ENCODE peak calls at places on chromosomes 12 and 14, in nine cellular contexts. One of them, this sample, is unnamed.

GRCh38 chr14:76936483-76936882 is 92.0 kb downstream of the IRF2BPL start:
- DNase-seq in Peyer's patch: no peak
- DNase-seq in brain microvascular endothelial cell: no peak
- DNase-seq in astrocyte of the spinal cord: peak
- DNase-seq in PC-3: no peak
- DNase-seq in osteocyte: no peak
- DNase-seq in transverse colon: peak
- DNase-seq in tibial artery: no peak
- DNase-seq in astrocyte: peak
- DNase-seq in this sample: no peak

GRCh38 chr12:126570571-126570970 is 1505.3 kb downstream of the AACS start:
- DNase-seq in brain microvascular endothelial cell: no peak
- DNase-seq in tibial artery: no peak
- DNase-seq in Peyer's patch: no peak
- DNase-seq in PC-3: no peak
- DNase-seq in astrocyte: no peak
- DNase-seq in osteocyte: no peak
- DNase-seq in astrocyte of the spinal cord: no peak
- DNase-seq in transverse colon: no peak
- DNase-seq in this sample: no peak

GRCh38 chr12:92363295-92364146 is 217.9 kb upstream of the BTG1 start:
- DNase-seq in osteocyte: no peak
- DNase-seq in transverse colon: peak
- DNase-seq in tibial artery: no peak
- DNase-seq in PC-3: no peak
- DNase-seq in astrocyte of the spinal cord: peak
- DNase-seq in Peyer's patch: peak
- DNase-seq in astrocyte: peak
- DNase-seq in brain microvascular endothelial cell: peak
- DNase-seq in this sample: peak

GRCh38 chr14:21723431-21724045 is 49.9 kb upstream of the OR4E1 start:
- DNase-seq in osteocyte: no peak
- DNase-seq in Peyer's patch: no peak
- DNase-seq in PC-3: peak
- DNase-seq in brain microvascular endothelial cell: no peak
- DNase-seq in astrocyte of the spinal cord: no peak
- DNase-seq in astrocyte: no peak
- DNase-seq in transverse colon: peak
- DNase-seq in tibial artery: no peak
- DNase-seq in this sample: no peak

GRCh38 chr14:64387232-64387737 is 868 bp upstream of the MTHFD1 start:
- DNase-seq in brain microvascular endothelial cell: peak
- DNase-seq in astrocyte: peak
- DNase-seq in astrocyte of the spinal cord: peak
- DNase-seq in Peyer's patch: no peak
- DNase-seq in transverse colon: no peak
- DNase-seq in osteocyte: no peak
- DNase-seq in PC-3: peak
- DNase-seq in tibial artery: no peak
- DNase-seq in this sample: no peak

GRCh38 chr12:77924703-77925102 is 94.0 kb downstream of the NAV3 start:
- DNase-seq in transverse colon: no peak
- DNase-seq in brain microvascular endothelial cell: peak
- DNase-seq in Peyer's patch: no peak
- DNase-seq in osteocyte: no peak
- DNase-seq in astrocyte of the spinal cord: peak
- DNase-seq in PC-3: no peak
- DNase-seq in astrocyte: peak
- DNase-seq in tibial artery: no peak
- DNase-seq in this sample: peak

GRCh38 chr14:89214221-89214965 is 202.6 kb downstream of the FOXN3 start:
- DNase-seq in brain microvascular endothelial cell: no peak
- DNase-seq in tibial artery: peak
- DNase-seq in transverse colon: peak
- DNase-seq in Peyer's patch: peak
- DNase-seq in astrocyte: no peak
- DNase-seq in osteocyte: no peak
- DNase-seq in PC-3: peak
- DNase-seq in astrocyte of the spinal cord: peak
- DNase-seq in this sample: no peak

GRCh38 chr12:65765436-65765813 is 58.9 kb upstream of the HMGA2 start:
- DNase-seq in brain microvascular endothelial cell: peak
- DNase-seq in osteocyte: no peak
- DNase-seq in Peyer's patch: no peak
- DNase-seq in astrocyte: peak
- DNase-seq in tibial artery: no peak
- DNase-seq in astrocyte of the spinal cord: peak
- DNase-seq in transverse colon: no peak
- DNase-seq in PC-3: peak
- DNase-seq in this sample: peak

GRCh38 chr12:7905071-7905470 is 30.9 kb downstream of the SLC2A3 start:
- DNase-seq in tibial artery: no peak
- DNase-seq in astrocyte of the spinal cord: peak
- DNase-seq in transverse colon: no peak
- DNase-seq in Peyer's patch: no peak
- DNase-seq in astrocyte: no peak
- DNase-seq in PC-3: peak
- DNase-seq in brain microvascular endothelial cell: no peak
- DNase-seq in osteocyte: no peak
- DNase-seq in this sample: no peak

GRCh38 chr14:59847711-59848110 is 22.9 kb downstream of the RTN1 start:
- DNase-seq in astrocyte: no peak
- DNase-seq in Peyer's patch: no peak
- DNase-seq in tibial artery: no peak
- DNase-seq in osteocyte: no peak
- DNase-seq in PC-3: no peak
- DNase-seq in transverse colon: no peak
- DNase-seq in astrocyte of the spinal cord: no peak
- DNase-seq in brain microvascular endothelial cell: no peak
- DNase-seq in this sample: no peak

GRCh38 chr12:57242329-57242690 is 8.7 kb downstream of the STAC3 start:
- DNase-seq in astrocyte of the spinal cord: no peak
- DNase-seq in Peyer's patch: peak
- DNase-seq in transverse colon: peak
- DNase-seq in osteocyte: no peak
- DNase-seq in tibial artery: peak
- DNase-seq in brain microvascular endothelial cell: no peak
- DNase-seq in astrocyte: no peak
- DNase-seq in PC-3: no peak
- DNase-seq in this sample: no peak

GRCh38 chr12:108442077-108442476 is 73.0 kb upstream of the FICD start:
- DNase-seq in osteocyte: no peak
- DNase-seq in transverse colon: no peak
- DNase-seq in astrocyte of the spinal cord: no peak
- DNase-seq in astrocyte: no peak
- DNase-seq in PC-3: no peak
- DNase-seq in tibial artery: no peak
- DNase-seq in brain microvascular endothelial cell: no peak
- DNase-seq in Peyer's patch: no peak
- DNase-seq in this sample: no peak

GRCh38 chr12:400828-401227 is 616 bp upstream of the CCDC77 start:
- DNase-seq in astrocyte: no peak
- DNase-seq in Peyer's patch: no peak
- DNase-seq in PC-3: no peak
- DNase-seq in brain microvascular endothelial cell: no peak
- DNase-seq in osteocyte: no peak
- DNase-seq in transverse colon: no peak
- DNase-seq in astrocyte of the spinal cord: no peak
- DNase-seq in tibial artery: no peak
- DNase-seq in this sample: no peak

GRCh38 chr12:402127-402456 is 648 bp downstream of the CCDC77 start:
- DNase-seq in astrocyte: peak
- DNase-seq in transverse colon: no peak
- DNase-seq in osteocyte: no peak
- DNase-seq in Peyer's patch: no peak
- DNase-seq in tibial artery: no peak
- DNase-seq in PC-3: peak
- DNase-seq in astrocyte of the spinal cord: peak
- DNase-seq in brain microvascular endothelial cell: peak
- DNase-seq in this sample: peak

DNA sequence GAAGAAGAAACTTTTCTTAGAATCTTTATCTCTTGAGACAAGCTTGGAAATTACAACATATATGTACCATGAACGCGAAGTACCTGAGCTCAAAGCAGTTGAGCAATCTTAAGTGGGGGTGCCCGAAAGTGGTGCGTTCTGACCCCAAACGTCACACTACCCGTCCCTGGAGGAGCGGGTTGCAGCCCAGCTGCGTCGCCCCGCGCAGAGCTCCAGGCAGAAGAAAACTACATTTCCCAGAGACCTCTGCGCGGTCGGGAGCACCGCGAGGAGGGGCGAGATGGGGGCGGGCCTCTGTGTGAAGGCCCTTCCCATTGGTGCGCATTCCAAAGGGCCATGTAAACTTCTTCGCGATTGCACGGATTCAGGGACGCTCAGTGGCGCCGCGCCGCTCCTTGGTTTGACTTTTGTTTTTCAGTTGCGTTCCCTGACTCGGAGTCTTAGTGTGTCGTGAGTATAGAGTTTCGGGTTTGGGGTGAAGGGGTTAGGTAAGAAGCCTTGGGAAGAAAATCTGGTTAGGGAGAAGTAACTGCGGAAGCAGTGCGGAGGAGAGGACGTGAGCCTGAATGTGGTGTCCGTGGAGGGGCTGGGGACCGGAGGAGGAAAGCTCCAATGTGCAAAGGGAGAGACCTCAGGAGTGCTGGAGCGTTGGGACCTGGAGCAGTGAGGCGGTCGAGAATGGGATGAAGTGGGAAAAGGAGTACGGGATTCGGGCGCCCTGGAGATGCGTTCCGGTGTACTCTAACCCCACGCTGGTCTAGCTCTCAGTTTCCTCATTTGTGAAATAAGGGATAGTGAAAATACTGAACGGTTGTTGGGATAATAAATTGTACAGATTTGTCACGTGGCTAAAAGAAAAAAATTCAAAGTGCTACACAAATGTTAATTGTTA is at the start of gene CCDC77:
- DNase-seq in Peyer's patch: peak
- DNase-seq in PC-3: peak
- DNase-seq in astrocyte: peak
- DNase-seq in tibial artery: peak
- DNase-seq in astrocyte of the spinal cord: peak
- DNase-seq in transverse colon: peak
- DNase-seq in brain microvascular endothelial cell: peak
- DNase-seq in osteocyte: peak
- DNase-seq in this sample: peak
- TF ChIP-seq CTCF in Peyer's patch: no peak
- TF ChIP-seq CTCF in PC-3: no peak
- TF ChIP-seq CTCF in astrocyte: no peak
- TF ChIP-seq CTCF in tibial artery: peak
- TF ChIP-seq CTCF in astrocyte of the spinal cord: peak
- TF ChIP-seq CTCF in transverse colon: no peak
- TF ChIP-seq CTCF in brain microvascular endothelial cell: peak
- TF ChIP-seq CTCF in osteocyte: peak
- TF ChIP-seq CTCF in this sample: no peak

DNA sequence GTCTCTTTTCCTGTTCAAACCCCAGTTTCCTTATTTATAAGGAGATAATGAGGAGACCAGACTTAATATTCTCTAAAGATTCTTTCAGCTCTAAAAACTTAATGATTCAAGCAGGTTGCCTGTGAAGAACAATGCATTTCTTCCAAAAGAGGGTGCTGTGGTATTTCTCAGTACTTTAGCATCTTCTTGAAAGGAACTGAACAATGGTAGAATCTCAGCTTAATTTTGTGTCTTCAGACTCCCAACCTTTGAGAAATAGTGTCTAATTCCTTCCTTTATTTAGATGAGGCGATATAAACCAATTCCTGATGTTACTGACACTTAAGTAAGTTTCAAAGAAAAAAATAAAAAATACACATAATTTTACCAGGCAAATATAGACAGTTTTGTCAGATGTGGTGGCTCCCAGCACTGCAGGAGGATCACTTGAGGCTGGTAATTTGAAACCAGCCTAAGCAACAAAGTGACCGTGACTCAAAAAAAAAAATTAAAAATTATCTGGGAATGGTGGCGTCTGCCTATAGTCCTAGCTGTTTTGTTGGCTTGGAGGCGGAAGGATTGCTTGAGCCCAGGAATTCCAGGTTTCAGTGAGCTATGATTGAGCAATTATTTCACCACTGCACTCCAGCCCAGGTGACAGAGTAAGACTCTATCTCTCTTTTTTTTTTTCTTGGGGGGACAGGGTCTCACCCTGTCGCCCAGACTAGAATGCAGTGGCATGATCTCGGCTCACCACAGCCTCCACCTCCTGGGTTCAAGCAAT is 76.9 kb upstream of the PSMA6 start:
- DNase-seq in brain microvascular endothelial cell: peak
- DNase-seq in PC-3: peak
- DNase-seq in astrocyte of the spinal cord: peak
- DNase-seq in Peyer's patch: no peak
- DNase-seq in transverse colon: no peak
- DNase-seq in osteocyte: no peak
- DNase-seq in tibial artery: no peak
- DNase-seq in astrocyte: peak
- DNase-seq in this sample: peak
- TF ChIP-seq CTCF in brain microvascular endothelial cell: peak
- TF ChIP-seq CTCF in PC-3: peak
- TF ChIP-seq CTCF in astrocyte of the spinal cord: peak
- TF ChIP-seq CTCF in Peyer's patch: no peak
- TF ChIP-seq CTCF in transverse colon: peak
- TF ChIP-seq CTCF in osteocyte: peak
- TF ChIP-seq CTCF in tibial artery: peak
- TF ChIP-seq CTCF in astrocyte: peak
- TF ChIP-seq CTCF in this sample: peak

DNA sequence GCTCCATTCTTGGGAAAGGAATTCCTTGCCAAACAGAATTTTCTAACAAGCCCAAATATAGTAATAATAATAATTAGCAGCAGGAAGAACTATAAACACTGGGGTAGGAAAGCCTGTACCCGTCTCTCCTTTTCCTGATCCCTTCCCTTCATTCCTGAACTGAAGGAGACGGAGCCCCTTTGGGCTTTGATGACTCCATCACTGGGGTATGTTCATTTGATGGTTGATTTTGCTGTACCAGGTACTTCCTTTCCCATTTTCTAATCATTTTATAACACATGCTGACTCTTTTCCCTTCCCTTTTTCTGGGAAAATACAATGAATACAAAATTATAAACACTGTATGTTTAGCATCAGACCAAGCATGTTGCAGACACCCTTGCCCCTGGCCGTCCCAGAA is 3.6 kb upstream of the RCOR1 start:
- DNase-seq in osteocyte: no peak
- DNase-seq in brain microvascular endothelial cell: no peak
- DNase-seq in astrocyte of the spinal cord: no peak
- DNase-seq in Peyer's patch: no peak
- DNase-seq in tibial artery: no peak
- DNase-seq in PC-3: no peak
- DNase-seq in transverse colon: no peak
- DNase-seq in astrocyte: no peak
- DNase-seq in this sample: no peak
- TF ChIP-seq CTCF in osteocyte: no peak
- TF ChIP-seq CTCF in brain microvascular endothelial cell: no peak
- TF ChIP-seq CTCF in astrocyte of the spinal cord: no peak
- TF ChIP-seq CTCF in Peyer's patch: no peak
- TF ChIP-seq CTCF in tibial artery: no peak
- TF ChIP-seq CTCF in PC-3: no peak
- TF ChIP-seq CTCF in transverse colon: no peak
- TF ChIP-seq CTCF in astrocyte: no peak
- TF ChIP-seq CTCF in this sample: no peak

DNA sequence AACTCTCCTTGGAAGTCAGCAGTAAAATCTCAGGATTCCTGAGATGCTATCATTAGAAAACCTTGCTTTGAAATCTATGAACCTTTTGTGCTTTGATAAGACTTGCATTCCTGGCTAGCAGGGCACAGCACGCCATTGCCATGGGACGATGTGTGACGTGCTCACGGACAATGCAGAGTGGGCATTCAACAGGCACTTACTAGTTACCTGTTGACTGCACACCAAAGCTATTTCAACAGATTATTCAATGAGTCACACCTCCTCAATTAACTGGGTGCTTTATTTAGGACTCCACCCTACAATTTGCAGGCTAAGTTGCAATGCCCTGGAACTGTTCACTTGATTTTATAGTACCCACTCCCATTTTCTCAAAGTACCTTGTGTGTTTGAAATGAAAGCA is 11.3 kb downstream of the NOS1 start:
- DNase-seq in PC-3: no peak
- DNase-seq in brain microvascular endothelial cell: no peak
- DNase-seq in osteocyte: no peak
- DNase-seq in astrocyte: no peak
- DNase-seq in transverse colon: no peak
- DNase-seq in astrocyte of the spinal cord: no peak
- DNase-seq in tibial artery: peak
- DNase-seq in Peyer's patch: no peak
- DNase-seq in this sample: no peak
- TF ChIP-seq CTCF in PC-3: no peak
- TF ChIP-seq CTCF in brain microvascular endothelial cell: no peak
- TF ChIP-seq CTCF in osteocyte: no peak
- TF ChIP-seq CTCF in astrocyte: no peak
- TF ChIP-seq CTCF in transverse colon: no peak
- TF ChIP-seq CTCF in astrocyte of the spinal cord: no peak
- TF ChIP-seq CTCF in tibial artery: no peak
- TF ChIP-seq CTCF in Peyer's patch: no peak
- TF ChIP-seq CTCF in this sample: no peak

This sample was measured in HFFc6.